ENCODE peak calls at places on chromosomes 6 and 20, in nine cellular contexts. S is hepatocyte, R is HepG2, J is mesenchymal stem cell, I is HCT116, A is mammary epithelial cell, Q is neural progenitor cell, N is fibroblast of lung, G is mesendoderm. F is an unnamed sample.

GRCh38 chr6:35557239-35557638 is 44.5 kb upstream of the TULP1 start:
- DNase-seq in I (no peak), A (no peak), R (no peak), S (no peak), J (no peak), G (no peak), N (no peak), Q (no peak), F (no peak)

GRCh38 chr20:61050491-61050890 is 201.6 kb upstream of the CDH4 start:
- DNase-seq in G (no peak), I (no peak), S (no peak), R (no peak), N (no peak), J (no peak), Q (no peak), A (no peak), F (no peak)

GRCh38 chr6:25525078-25525477 is 126.9 kb upstream of the SCGN start:
- DNase-seq in S (no peak), A (no peak), J (no peak), I (no peak), R (no peak), G (no peak), N (no peak), Q (no peak), F (no peak)

GRCh38 chr6:104483225-104483834 is 376.4 kb downstream of the HACE1 start:
- DNase-seq in J (peak; percentile 34), I (peak; percentile 15), Q (no peak), G (peak; percentile 26), N (no peak), R (peak; percentile 7), S (peak; percentile 27), A (no peak), F (no peak)

GRCh38 chr20:51492167-51493092 is 50.1 kb downstream of the NFATC2 start:
- DNase-seq in A (no peak), I (no peak), N (peak; percentile 77), S (peak; percentile 42), J (no peak), G (peak; percentile 29), R (no peak), Q (peak; percentile 26), F (peak; percentile 92)

GRCh38 chr20:50353289-50353961 is 156.8 kb upstream of the PTPN1 start:
- DNase-seq in N (no peak), J (no peak), R (peak; percentile 61), Q (no peak), G (no peak), S (no peak), I (no peak), A (no peak), F (no peak)

GRCh38 chr6:156126535-156126934 is 650.6 kb upstream of the ARID1B start:
- DNase-seq in I (no peak), Q (no peak), A (no peak), G (peak; percentile 9), S (no peak), J (no peak), R (no peak), N (no peak), F (no peak)

GRCh38 chr6:42782689-42783176 is 881 bp downstream of the BICRAL start:
- DNase-seq in I (peak; percentile 56), Q (peak; percentile 83), N (peak; percentile 92), A (peak; percentile 78), G (peak; percentile 91), J (peak; percentile 93), R (peak; percentile 83), S (peak; percentile 86), F (peak; percentile 95)

GRCh38 chr20:16922834-16923233 is 174.7 kb downstream of the OTOR start:
- DNase-seq in Q (no peak), N (peak; percentile 93), J (peak; percentile 88), S (peak; percentile 31), R (no peak), A (peak; percentile 52), I (no peak), G (peak; percentile 52), F (no peak)

GRCh38 chr20:5602346-5602745 is 147.9 kb upstream of the SHLD1 start:
- DNase-seq in I (no peak), R (no peak), A (no peak), J (no peak), N (peak; percentile 53), G (no peak), Q (no peak), S (no peak), F (no peak)

GRCh38 chr6:56581561-56581960 is 61.1 kb downstream of the DST start:
- DNase-seq in Q (no peak), N (no peak), A (no peak), S (no peak), G (no peak), R (no peak), J (peak; percentile 15), I (no peak), F (no peak)

GRCh38 chr6:70717038-70717801 is 49.5 kb downstream of the SMAP1 start:
- DNase-seq in Q (no peak), G (no peak), A (no peak), J (no peak), I (no peak), N (no peak), S (no peak), R (no peak), F (peak; percentile 64)

GRCh38 chr6:162379762-162380409 is 347.7 kb downstream of the PRKN start:
- DNase-seq in A (no peak), I (no peak), S (no peak), N (peak; percentile 45), Q (no peak), G (no peak), R (no peak), J (peak; percentile 10), F (no peak)

GRCh38 chr6:69416739-69417138 is 380.1 kb downstream of the LMBRD1 start:
- DNase-seq in G (no peak), A (no peak), S (no peak), I (no peak), R (no peak), J (peak; percentile 22), Q (no peak), N (peak; percentile 55), F (no peak)

GRCh38 chr6:154933181-154933827 is 61.8 kb upstream of the TIAM2 start:
- DNase-seq in N (peak; percentile 82), S (no peak), Q (no peak), J (peak; percentile 26), A (no peak), G (peak; percentile 31), R (no peak), I (no peak), F (no peak)

GRCh38 chr20:57436223-57436545 is 45.0 kb downstream of the RBM38 start:
- DNase-seq in J (no peak), R (no peak), A (no peak), S (no peak), N (no peak), I (no peak), Q (no peak), G (no peak), F (no peak)

GRCh38 chr6:124433369-124434064 is 528.7 kb upstream of the RNF217 start:
- DNase-seq in R (no peak), J (no peak), N (peak; percentile 19), Q (no peak), G (no peak), A (no peak), I (no peak), S (no peak), F (no peak)

GRCh38 chr20:46060975-46061374 is 28.8 kb downstream of the NCOA5 start:
- DNase-seq in G (no peak), J (no peak), A (no peak), S (no peak), R (no peak), N (no peak), Q (no peak), I (no peak), F (no peak)
- H3K4me3 ChIP-seq in G (no peak overlapping the region), J (no peak overlapping the region), A (no peak overlapping the region), S (no peak overlapping the region), R (no peak overlapping the region), N (no peak overlapping the region), Q (no peak overlapping the region), I (no peak overlapping the region), F (no peak overlapping the region)

DNA sequence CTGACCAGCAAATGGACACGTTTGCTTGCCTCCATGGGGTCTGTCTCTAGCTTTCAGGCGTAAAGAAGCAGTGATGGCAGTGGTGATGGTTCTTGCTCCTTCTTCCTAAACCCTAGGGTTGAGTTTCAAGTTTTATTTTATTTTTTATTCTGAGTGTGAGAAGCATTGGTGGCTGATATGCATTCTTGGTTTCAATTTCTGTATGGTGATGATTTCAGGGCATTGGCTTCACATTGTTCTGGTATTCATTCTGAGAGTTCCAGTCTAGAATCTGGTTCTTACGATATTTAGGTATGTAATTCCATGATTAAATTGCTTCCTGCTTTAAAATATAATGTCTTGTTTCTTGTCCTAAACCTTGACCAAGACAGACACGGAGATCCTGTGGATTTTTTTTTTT is 444.5 kb upstream of the IMPG1 start:
- DNase-seq in J (no peak), A (no peak), Q (no peak), N (no peak), R (no peak), G (no peak), I (no peak), S (no peak), F (no peak)
- H3K4me2 ChIP-seq in J (no peak overlapping the region), A (no peak overlapping the region), Q (no peak overlapping the region), N (no peak overlapping the region), R (no peak overlapping the region), G (no peak overlapping the region), I (no peak overlapping the region), S (no peak overlapping the region), F (no peak overlapping the region)

DNA sequence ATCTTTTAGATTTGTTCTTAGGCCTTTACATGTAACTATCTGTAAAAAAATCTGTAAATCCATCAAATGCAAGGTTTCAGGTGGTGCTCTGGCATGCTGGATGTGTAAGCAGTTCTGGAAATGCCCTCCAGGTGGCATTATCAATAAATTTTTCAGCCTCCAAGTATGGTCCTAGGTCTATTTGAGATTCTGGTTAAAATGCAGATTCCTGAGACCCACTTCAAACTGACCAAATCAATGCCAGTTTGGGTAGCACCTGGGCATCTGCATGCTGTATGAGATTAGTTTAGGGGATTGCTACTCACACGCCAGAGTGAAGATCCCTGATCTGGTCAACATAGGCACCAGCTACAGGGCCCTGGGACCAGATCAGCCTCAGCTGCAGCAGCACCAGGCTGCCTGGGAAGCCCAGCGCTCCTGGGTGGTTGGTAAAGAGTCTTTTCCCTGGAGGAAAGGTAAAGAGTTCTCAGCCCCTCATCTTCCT is 507.3 kb upstream of the CITED2 start:
- DNase-seq in S (peak; percentile 21), R (peak; percentile 34), N (peak; percentile 38), G (peak; percentile 83), A (peak; percentile 30), I (peak; percentile 53), J (peak; percentile 50), Q (peak; percentile 42), F (peak; percentile 69)
- H3K4me3 ChIP-seq in S (no peak overlapping the region), R (no peak overlapping the region), N (no peak overlapping the region), G (no peak overlapping the region), A (no peak overlapping the region), I (no peak overlapping the region), J (no peak overlapping the region), Q (no peak overlapping the region), F (no peak overlapping the region)

GRCh38 chr20:53227523-53227922 is 255.4 kb downstream of the TSHZ2 start:
- DNase-seq in A (no peak), I (no peak), Q (no peak), N (peak; percentile 36), S (no peak), G (no peak), J (peak; percentile 69), R (no peak), F (no peak)
- H3K4me2 ChIP-seq in A (no peak overlapping the region), I (no peak overlapping the region), Q (no peak overlapping the region), N (no peak overlapping the region), S (no peak overlapping the region), G (no peak overlapping the region), J (no peak overlapping the region), R (no peak overlapping the region), F (no peak overlapping the region)